ENCODE peak calls at places on chromosomes 6 and 20, in seven cellular contexts. Y is NCI-H2171; B is mesothelial cell of epicardium; V is stimulated activated CD8-positive, alpha-beta memory T cell treated with anti-CD3 and anti-CD28 coated beads, Interleukin-2, amount 100 ng/mL, for 48 hours; C is AG09319; A is T-helper 9 cell; P is NCI-H526. Q is an unnamed sample.

GRCh38 chr6:11076540-11076939 is 17.1 kb upstream of the SMIM13 start:
- DNase-seq in Y (no peak), A (no peak), C (no peak), V (no peak), P (peak), B (no peak), Q (no peak)

GRCh38 chr6:43851204-43851855 is 81.3 kb downstream of the VEGFA start:
- DNase-seq in Y (no peak), V (no peak), C (no peak), B (no peak), A (no peak), P (no peak), Q (no peak)

GRCh38 chr6:71373943-71374342 is 85.3 kb downstream of the OGFRL1 start:
- DNase-seq in A (no peak), V (no peak), Y (no peak), B (no peak), C (no peak), P (no peak), Q (no peak)

GRCh38 chr20:48986899-48987298 is 59.2 kb upstream of the CSE1L start:
- DNase-seq in C (no peak), P (peak), Y (no peak), B (no peak), A (no peak), V (no peak), Q (no peak)

GRCh38 chr20:13770141-13770540 is 14.6 kb downstream of the ESF1 start:
- DNase-seq in B (no peak), C (no peak), V (no peak), A (no peak), P (no peak), Y (no peak), Q (no peak)

GRCh38 chr6:25311251-25311910 is 32.2 kb downstream of the CARMIL1 start:
- DNase-seq in P (no peak), A (no peak), C (no peak), V (no peak), B (no peak), Y (no peak), Q (no peak)

GRCh38 chr20:61925555-61926252 is 140.0 kb downstream of the TAF4 start:
- DNase-seq in A (no peak), C (no peak), Y (no peak), V (no peak), B (no peak), P (no peak), Q (no peak)

GRCh38 chr6:84489598-84489997 is 262.2 kb upstream of the CEP162 start:
- DNase-seq in B (no peak), Y (no peak), P (no peak), C (no peak), V (no peak), A (no peak), Q (no peak)

GRCh38 chr6:90393232-90393884 is 96.7 kb upstream of the BACH2 start:
- DNase-seq in A (peak), P (peak), Y (peak), V (no peak), C (peak), B (peak), Q (no peak)

GRCh38 chr20:53454675-53455276 is 138.9 kb downstream of the ZNF217 start:
- DNase-seq in C (no peak), Y (no peak), B (no peak), P (no peak), V (no peak), A (no peak), Q (no peak)